ENCODE peak calls at places on chromosomes 2 and 18, in seven cellular contexts. V is GM10248, F is BE2C, H is AG04450, S is left ventricle myocardium inferior, N is GM13977, A is WTC11. O is an unnamed sample.

GRCh38 chr2:190815223-190815622 is 65.4 kb upstream of the GLS start:
- DNase-seq in V (no peak), F (no peak), H (no peak), S (no peak), N (no peak), A (no peak), O (no peak)

GRCh38 chr2:157727693-157728092 is 99.0 kb upstream of the ACVR1C start:
- DNase-seq in V (no peak), F (no peak), H (no peak), S (no peak), N (no peak), A (no peak), O (no peak)

GRCh38 chr2:75429036-75429435 is 131.7 kb downstream of the EVA1A start:
- DNase-seq in V (no peak), F (no peak), H (no peak), S (no peak), N (no peak), A (no peak), O (no peak)

GRCh38 chr2:101617188-101617587 is 80.3 kb upstream of the MAP4K4 start:
- DNase-seq in V (no peak), F (no peak), H (peak), S (no peak), N (no peak), A (no peak), O (peak)

GRCh38 chr18:11316546-11316945 is 167.2 kb upstream of the PIEZO2 start:
- DNase-seq in V (no peak), F (no peak), H (no peak), S (no peak), N (no peak), A (no peak), O (peak)

GRCh38 chr2:71609958-71610357 is 156.6 kb downstream of the DYSF start:
- DNase-seq in V (no peak), F (no peak), H (no peak), S (no peak), N (peak), A (no peak), O (peak)

GRCh38 chr18:658947-659533 is 1.6 kb downstream of the TYMS start:
- DNase-seq in V (no peak), F (no peak), H (no peak), S (no peak), N (no peak), A (no peak), O (no peak)

GRCh38 chr2:37085731-37086147 is 1.4 kb downstream of the GPATCH11 start:
- DNase-seq in V (no peak), F (no peak), H (peak), S (no peak), N (no peak), A (no peak), O (peak)

GRCh38 chr2:39547811-39548719 is 111.0 kb upstream of the MAP4K3 start:
- DNase-seq in V (no peak), F (no peak), H (no peak), S (no peak), N (no peak), A (no peak), O (peak)

DNA sequence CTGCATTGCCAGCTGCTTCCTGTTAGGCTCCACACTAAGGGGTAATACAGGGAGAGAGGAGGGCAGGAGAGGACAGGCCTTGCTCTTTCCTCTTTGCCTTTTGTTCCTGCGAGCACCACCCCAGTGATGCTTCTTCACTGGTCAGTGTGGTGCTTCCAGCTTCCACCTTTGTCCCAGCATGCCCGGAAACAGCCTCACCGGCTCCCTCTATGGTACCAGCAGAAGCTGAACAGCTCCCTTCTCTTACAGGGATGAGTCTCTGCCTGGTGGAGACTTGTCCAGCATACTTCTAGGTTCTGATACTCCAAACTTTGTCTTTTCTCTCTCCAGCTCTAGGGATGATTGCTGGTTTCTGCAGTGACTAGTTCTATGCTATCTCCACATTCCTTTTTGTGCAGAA is 413.3 kb downstream of the TSN start:
- DNase-seq in V (no peak), F (peak), H (no peak), S (no peak), N (no peak), A (peak), O (no peak)
- TF ChIP-seq CTCF in V (no peak), F (no peak), H (no peak), S (no peak), N (no peak), A (peak), O (peak)

DNA sequence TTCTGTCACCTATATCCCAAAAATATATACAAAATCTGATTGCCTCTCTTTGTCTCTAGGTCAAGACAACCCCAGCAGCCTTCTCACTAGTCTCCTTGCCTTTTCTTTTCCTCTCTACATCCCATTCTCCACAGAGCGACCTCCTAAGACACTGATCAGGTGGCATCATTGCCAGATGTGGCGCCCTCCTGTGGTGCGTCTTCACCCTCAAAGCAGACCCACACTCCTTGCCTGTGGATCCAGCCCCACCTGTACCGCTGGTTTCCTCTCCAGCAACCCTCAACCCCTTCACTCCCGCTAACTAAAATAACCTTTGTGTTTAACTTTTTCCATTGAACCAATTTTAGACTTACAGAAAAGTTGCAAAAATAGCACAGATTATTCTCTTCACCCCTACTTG is 273.3 kb downstream of the GLI2 start:
- DNase-seq in V (no peak), F (peak), H (no peak), S (no peak), N (no peak), A (peak), O (no peak)
- TF ChIP-seq CTCF in V (no peak), F (peak), H (peak), S (no peak), N (peak), A (no peak), O (peak)

DNA sequence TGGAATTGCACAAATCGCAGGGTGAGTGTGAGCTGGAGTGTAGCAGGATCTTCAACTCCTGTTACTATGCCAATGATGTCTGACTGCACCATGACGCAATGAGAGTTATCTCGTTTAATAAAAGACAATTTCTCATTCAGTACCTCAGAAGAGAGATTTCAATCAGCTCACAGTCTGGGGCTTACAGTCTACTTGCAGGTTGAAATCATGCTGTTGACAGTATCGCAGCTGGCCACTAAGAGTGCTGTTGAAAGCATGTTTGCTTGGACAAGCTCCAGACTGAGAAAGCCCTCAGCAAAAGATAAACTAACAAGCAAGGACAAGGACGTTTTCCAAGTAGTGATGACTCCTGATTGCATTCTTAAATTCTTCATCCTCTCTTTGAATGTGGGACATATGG is 145.2 kb upstream of the SYT4 start:
- DNase-seq in V (no peak), F (peak), H (no peak), S (no peak), N (no peak), A (peak), O (no peak)
- TF ChIP-seq CTCF in V (no peak), F (peak), H (no peak), S (peak), N (no peak), A (no peak), O (no peak)

GRCh38 chr18:31204833-31205232 is 42.2 kb upstream of the DSC1 start:
- DNase-seq in V (no peak), F (no peak), H (no peak), S (no peak), N (no peak), A (no peak), O (no peak)

GRCh38 chr18:31209041-31209440 is 46.4 kb upstream of the DSC1 start:
- DNase-seq in V (no peak), F (no peak), H (no peak), S (no peak), N (no peak), A (no peak), O (no peak)

GRCh38 chr18:31206064-31206463 is 43.4 kb upstream of the DSC1 start:
- DNase-seq in V (no peak), F (no peak), H (no peak), S (no peak), N (no peak), A (no peak), O (no peak)

GRCh38 chr18:31205273-31205672 is 42.6 kb upstream of the DSC1 start:
- DNase-seq in V (no peak), F (no peak), H (no peak), S (no peak), N (no peak), A (no peak), O (no peak)

GRCh38 chr18:31206787-31207381 is 44.2 kb upstream of the DSC1 start:
- DNase-seq in V (peak), F (peak), H (no peak), S (peak), N (peak), A (peak), O (no peak)
- TF ChIP-seq CTCF in V (no peak), F (no peak), H (no peak), S (peak), N (peak), A (no peak), O (no peak)

GRCh38 chr2:45014016-45014702 is 4.9 kb upstream of the SIX2 start:
- DNase-seq in V (peak), F (peak), H (no peak), S (peak), N (peak), A (peak), O (peak)
- TF ChIP-seq CTCF in V (no peak), F (peak), H (peak), S (peak), N (peak), A (peak), O (peak)

GRCh38 chr2:199480966-199481365 is 23.2 kb upstream of the SATB2 start:
- DNase-seq in V (no peak), F (no peak), H (no peak), S (no peak), N (no peak), A (no peak), O (no peak)
- TF ChIP-seq CTCF in V (no peak), F (no peak), H (no peak), S (no peak), N (no peak), A (no peak), O (no peak)

O was measured in foreskin fibroblast.